ENCODE peak calls at places on chromosomes 7 and 10, in four cellular contexts. G, Y, D and V are unnamed samples.

GRCh38 chr7:116180302-116180701 is 30.0 kb upstream of the TES start:
- DNase-seq in G (peak), Y (peak), D (peak), V (peak)

GRCh38 chr7:105649727-105650381 is 68.6 kb upstream of the EFCAB10 start:
- DNase-seq in G (peak), Y (no peak), D (no peak), V (no peak)

GRCh38 chr10:5684971-5685763 is 529 bp downstream of the TASOR2 start:
- DNase-seq in G (peak), Y (peak), D (peak), V (peak)

GRCh38 chr10:3119796-3120459 is 52.6 kb downstream of the PFKP start:
- DNase-seq in G (peak), Y (no peak), D (peak), V (peak)

GRCh38 chr10:49272251-49273081 is 26.5 kb upstream of the C10orf71 start:
- DNase-seq in G (peak), Y (no peak), D (no peak), V (no peak)

GRCh38 chr7:139131622-139132021 is 22.1 kb upstream of the ZC3HAV1 start:
- DNase-seq in G (no peak), Y (no peak), D (no peak), V (no peak)

GRCh38 chr7:123798527-123799188 is 46.3 kb upstream of the HYAL4 start:
- DNase-seq in G (no peak), Y (no peak), D (no peak), V (no peak)

GRCh38 chr10:97676770-97677581 is 10.1 kb downstream of the AVPI1 start:
- DNase-seq in G (peak), Y (peak), D (peak), V (peak)

GRCh38 chr7:80640841-80641240 is 2.4 kb downstream of the CD36 start:
- DNase-seq in G (peak), Y (no peak), D (no peak), V (no peak)

GRCh38 chr10:60390224-60390626 is 550 bp upstream of the ANK3 start:
- DNase-seq in G (peak), Y (no peak), D (no peak), V (no peak)

GRCh38 chr10:21281765-21282484 is 243.6 kb downstream of the SKIDA1 start:
- DNase-seq in G (no peak), Y (no peak), D (no peak), V (no peak)

GRCh38 chr7:1965579-1966294 is 267.0 kb downstream of the MAD1L1 start:
- DNase-seq in G (no peak), Y (no peak), D (no peak), V (no peak)

GRCh38 chr10:97789770-97790397 is 18.1 kb upstream of the SFRP5 start:
- DNase-seq in G (no peak), Y (no peak), D (no peak), V (no peak)

GRCh38 chr7:29871787-29872398 is 65.6 kb downstream of the WIPF3 start:
- DNase-seq in G (peak), Y (no peak), D (no peak), V (no peak)

GRCh38 chr7:156764016-156764669 is 123.6 kb downstream of the RNF32 start:
- DNase-seq in G (peak), Y (peak), D (peak), V (peak)

GRCh38 chr7:2444476-2444875 is 31.7 kb downstream of the GRIFIN start:
- DNase-seq in G (peak), Y (no peak), D (no peak), V (no peak)

GRCh38 chr10:79488303-79488702 is 24.0 kb upstream of the EIF5AL1 start:
- DNase-seq in G (peak), Y (no peak), D (peak), V (no peak)

GRCh38 chr7:102271158-102271798 is 15.4 kb upstream of the SH2B2 start:
- DNase-seq in G (no peak), Y (no peak), D (no peak), V (no peak)

GRCh38 chr10:31836569-31837406 is 91.8 kb downstream of the ARHGAP12 start:
- DNase-seq in G (peak), Y (peak), D (peak), V (peak)

GRCh38 chr10:133481086-133481643 is 27.4 kb downstream of the SCART1 start:
- DNase-seq in G (no peak), Y (no peak), D (no peak), V (peak)

GRCh38 chr7:156496491-156497264 is 143.9 kb upstream of the RNF32 start:
- DNase-seq in G (no peak), Y (peak), D (no peak), V (no peak)

GRCh38 chr10:22685926-22686325 is 28.5 kb downstream of the PIP4K2A start:
- DNase-seq in G (no peak), Y (no peak), D (no peak), V (no peak)

GRCh38 chr10:132062641-132063390 is 2.9 kb upstream of the JAKMIP3 start:
- DNase-seq in G (no peak), Y (no peak), D (no peak), V (no peak)

GRCh38 chr7:124764071-124764846 is 1.3 kb downstream of the GPR37 start:
- DNase-seq in G (peak), Y (no peak), D (no peak), V (no peak)

GRCh38 chr10:126242352-126243260 is 145.7 kb downstream of the ADAM12 start:
- DNase-seq in G (peak), Y (no peak), D (no peak), V (no peak)

GRCh38 chr10:76649271-76649670 is 988.3 kb downstream of the KCNMA1 start:
- DNase-seq in G (no peak), Y (no peak), D (no peak), V (no peak)

GRCh38 chr10:105952153-105952552 is 1212.4 kb downstream of the SORCS1 start:
- DNase-seq in G (peak), Y (no peak), D (no peak), V (no peak)

GRCh38 chr7:140990193-140990962 is 24.4 kb downstream of the MRPS33 start:
- DNase-seq in G (no peak), Y (no peak), D (no peak), V (no peak)

GRCh38 chr10:50635286-50635685 is 11.5 kb upstream of the SGMS1 start:
- DNase-seq in G (peak), Y (no peak), D (no peak), V (no peak)

GRCh38 chr7:31432831-31433340 is 81.0 kb upstream of the ITPRID1 start:
- DNase-seq in G (no peak), Y (no peak), D (no peak), V (no peak)

GRCh38 chr7:90708841-90709317 is 112.8 kb downstream of the CDK14 start:
- DNase-seq in G (no peak), Y (peak), D (no peak), V (peak)

GRCh38 chr10:18094793-18095192 is 45.4 kb upstream of the CACNB2 start:
- DNase-seq in G (no peak), Y (no peak), D (no peak), V (no peak)

GRCh38 chr7:102463841-102464576 is 654 bp downstream of the ALKBH4 start:
- DNase-seq in G (no peak), Y (no peak), D (no peak), V (no peak)

GRCh38 chr10:100970076-100970913 is 991 bp downstream of the SEMA4G start:
- DNase-seq in G (no peak), Y (peak), D (peak), V (peak)

GRCh38 chr10:79153753-79154152 is 85.0 kb downstream of the ZMIZ1 start:
- DNase-seq in G (no peak), Y (no peak), D (no peak), V (no peak)

GRCh38 chr10:132462463-132463332 is 65.7 kb downstream of the PWWP2B start:
- DNase-seq in G (no peak), Y (no peak), D (no peak), V (no peak)

GRCh38 chr7:69088185-69088584 is 510.1 kb upstream of the AUTS2 start:
- DNase-seq in G (no peak), Y (no peak), D (no peak), V (no peak)

GRCh38 chr10:82397859-82398258 is 522.9 kb downstream of the NRG3 start:
- DNase-seq in G (no peak), Y (no peak), D (no peak), V (no peak)

GRCh38 chr10:110498982-110499795 is 1.5 kb downstream of the DUSP5 start:
- DNase-seq in G (peak), Y (peak), D (no peak), V (no peak)

GRCh38 chr7:79386688-79387422 is 66.6 kb downstream of the MAGI2 start:
- DNase-seq in G (peak), Y (no peak), D (no peak), V (no peak)

GRCh38 chr7:87933605-87933952 is 472 bp upstream of the ADAM22 start:
- DNase-seq in G (no peak), Y (no peak), D (no peak), V (no peak)

GRCh38 chr7:87933953-87934698 is at the start of gene ADAM22:
- DNase-seq in G (peak), Y (peak), D (peak), V (peak)

GRCh38 chr7:87934699-87935372 is 785 bp downstream of the ADAM22 start:
- DNase-seq in G (no peak), Y (no peak), D (no peak), V (peak)

GRCh38 chr7:87941138-87941537 is 7.1 kb downstream of the ADAM22 start:
- DNase-seq in G (no peak), Y (no peak), D (no peak), V (no peak)

GRCh38 chr7:87935373-87935706 is 1.3 kb downstream of the ADAM22 start:
- DNase-seq in G (no peak), Y (no peak), D (no peak), V (no peak)
- TF ChIP-seq BHLHE40 in G (no peak), Y (no peak), D (no peak), V (no peak)

GRCh38 chr10:121947931-121948330 is 20.1 kb upstream of the ATE1 start:
- DNase-seq in G (no peak), Y (no peak), D (no peak), V (no peak)

GRCh38 chr10:121941532-121941931 is 13.7 kb upstream of the ATE1 start:
- DNase-seq in G (no peak), Y (no peak), D (no peak), V (no peak)

DNA sequence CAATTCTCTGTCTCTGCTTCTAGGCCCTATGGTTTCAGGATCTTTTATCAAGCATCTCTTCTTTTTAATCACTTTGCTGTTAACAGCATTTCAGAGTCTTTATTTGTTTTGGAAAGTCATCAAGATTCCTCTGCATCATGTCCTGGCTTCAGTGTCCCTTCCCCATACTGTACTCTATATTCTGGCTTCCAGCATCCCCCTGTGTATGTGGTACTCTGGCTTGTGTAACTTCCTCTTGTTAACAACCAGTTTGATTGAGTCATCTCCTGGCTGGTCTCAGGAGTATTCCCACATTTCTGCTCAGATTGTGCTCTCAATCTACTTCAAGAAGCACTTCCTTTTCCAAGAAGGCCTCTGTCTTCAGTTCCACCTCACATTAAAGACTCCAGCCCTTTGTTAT is 14.9 kb upstream of the ATE1 start:
- DNase-seq in G (peak), Y (no peak), D (no peak), V (no peak)
- TF ChIP-seq BHLHE40 in G (no peak), Y (no peak), D (no peak), V (no peak)

GRCh38 chr10:72072046-72072445 is 16.3 kb downstream of the SPOCK2 start:
- DNase-seq in G (no peak), Y (no peak), D (no peak), V (no peak)
- TF ChIP-seq BHLHE40 in G (no peak), Y (no peak), D (no peak), V (no peak)

GRCh38 chr10:67629461-67629971 is 66.5 kb downstream of the CTNNA3 start:
- DNase-seq in G (peak), Y (no peak), D (no peak), V (peak)
- TF ChIP-seq BHLHE40 in G (no peak), Y (no peak), D (no peak), V (no peak)

DNA sequence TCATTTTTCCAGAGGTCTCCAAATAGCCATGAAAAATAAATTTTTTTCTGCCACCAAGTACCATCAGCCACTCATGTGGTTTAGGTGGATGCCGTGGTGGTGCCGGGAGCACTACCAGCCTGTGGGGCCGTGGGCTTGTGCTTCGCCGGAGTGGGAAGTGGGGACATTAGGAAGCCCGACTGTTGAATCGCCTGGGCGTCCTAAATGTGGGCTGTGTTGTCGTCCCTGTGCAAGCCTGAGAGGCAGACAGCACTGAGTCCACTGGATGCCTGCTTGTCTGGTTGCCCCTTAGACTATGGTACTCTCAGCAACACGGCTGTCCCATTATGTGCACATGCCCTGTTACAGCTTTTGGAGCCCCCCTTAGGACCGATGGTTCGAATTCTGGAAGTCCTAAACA is 59.9 kb downstream of the MGMT start:
- DNase-seq in G (no peak), Y (no peak), D (no peak), V (no peak)
- TF ChIP-seq BHLHE40 in G (no peak), Y (no peak), D (no peak), V (no peak)

GRCh38 chr7:158495780-158496179 is 91.8 kb downstream of the PTPRN2 start:
- DNase-seq in G (no peak), Y (peak), D (peak), V (peak)
- TF ChIP-seq BHLHE40 in G (no peak), Y (no peak), D (no peak), V (no peak)

GRCh38 chr10:91090761-91091529 is 129.5 kb upstream of the PCGF5 start:
- DNase-seq in G (no peak), Y (peak), D (no peak), V (no peak)

GRCh38 chr10:91091780-91092179 is 128.7 kb upstream of the PCGF5 start:
- DNase-seq in G (no peak), Y (no peak), D (no peak), V (no peak)

DNA sequence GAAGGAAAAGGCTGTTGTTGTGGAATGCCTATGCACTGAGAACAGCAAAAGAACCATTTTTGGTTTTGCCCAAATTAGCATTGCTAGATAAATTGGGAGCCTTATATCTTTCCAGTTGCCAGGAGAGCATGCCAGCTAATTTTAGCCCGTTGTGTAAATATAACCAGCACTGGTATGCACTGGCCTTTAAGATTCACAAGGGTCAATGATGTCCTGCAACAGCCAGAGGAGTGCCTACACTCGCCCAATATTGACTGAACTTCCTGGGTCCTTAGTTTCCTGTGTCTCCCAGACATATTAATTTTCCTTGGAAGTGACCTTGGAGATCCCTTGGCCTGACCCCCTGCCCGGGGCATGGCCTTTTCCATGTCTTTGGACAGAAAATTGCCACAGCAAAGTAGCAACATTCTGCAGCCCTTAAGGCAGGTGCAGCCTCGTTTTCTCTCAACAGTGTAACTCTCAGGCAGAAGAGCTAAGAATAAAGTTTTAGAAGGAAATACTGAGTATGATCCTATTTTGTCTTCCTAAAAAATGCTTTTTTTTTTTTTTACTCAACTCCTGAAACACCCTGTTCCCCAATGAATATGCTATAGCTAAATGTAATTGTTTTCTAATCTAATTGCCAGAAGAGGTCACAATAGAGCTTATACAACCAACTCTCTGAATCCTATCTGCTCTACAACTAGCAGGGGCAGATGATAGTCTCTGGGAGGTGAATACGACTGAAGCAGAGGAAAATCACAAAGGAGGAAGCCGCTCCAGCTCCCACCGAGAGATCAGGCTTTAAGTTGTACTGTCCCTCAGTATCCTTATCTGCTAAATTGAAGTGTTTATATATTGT is 131.9 kb upstream of the PCGF5 start:
- DNase-seq in G (peak), Y (peak), D (peak), V (no peak)
- TF ChIP-seq BHLHE40 in G (no peak), Y (no peak), D (no peak), V (no peak)

GRCh38 chr10:116826803-116827202 is 22.5 kb upstream of the ENO4 start:
- DNase-seq in G (peak), Y (no peak), D (no peak), V (no peak)
- TF ChIP-seq BHLHE40 in G (no peak), Y (no peak), D (no peak), V (no peak)

DNA sequence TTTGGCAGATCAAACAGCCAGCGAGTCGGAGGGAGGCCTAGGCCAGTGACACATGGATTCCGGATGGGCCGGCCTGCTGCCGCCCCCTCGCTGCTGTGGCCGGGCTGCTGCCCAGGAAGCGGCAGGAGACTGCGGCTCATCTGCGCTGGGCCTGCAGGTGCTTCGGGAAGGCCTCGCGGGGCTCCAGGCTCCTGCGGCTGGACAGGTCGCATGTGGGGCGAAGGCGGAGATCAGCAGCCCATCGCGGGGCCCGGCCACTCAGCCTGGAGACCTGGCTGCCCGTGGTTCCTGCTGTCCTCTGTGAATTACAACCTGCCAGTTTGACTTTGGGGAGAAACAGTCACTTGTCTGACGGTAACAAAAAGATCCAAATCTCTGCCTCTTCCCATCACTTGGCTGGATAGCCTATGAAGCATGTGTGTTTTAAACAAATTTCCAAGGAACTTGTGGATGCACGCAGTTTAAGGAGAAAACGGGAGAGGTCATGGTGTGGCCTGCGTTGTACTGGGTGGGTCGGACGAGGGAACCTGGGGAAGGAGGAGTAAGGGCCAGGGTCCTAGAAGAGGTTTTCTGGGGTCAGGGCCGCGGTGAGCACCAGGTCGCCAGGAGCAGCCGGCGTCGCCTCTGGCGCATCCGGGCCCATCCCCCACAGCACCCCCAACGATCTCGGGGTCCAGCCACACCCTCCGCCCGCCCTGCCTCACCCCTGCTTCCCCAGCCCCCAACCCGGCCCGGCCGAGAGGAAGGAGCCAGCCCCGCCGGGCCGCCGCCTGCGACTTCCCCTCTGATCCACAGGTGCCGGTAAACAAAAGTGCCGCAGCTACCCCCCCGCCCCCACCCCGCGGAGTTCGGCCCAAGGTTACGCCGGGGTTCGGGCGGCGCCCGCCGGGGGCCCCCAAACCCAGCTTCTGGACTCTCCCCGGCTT is 1.6 kb downstream of the SPOCK2 start:
- DNase-seq in G (peak), Y (peak), D (no peak), V (no peak)
- TF ChIP-seq BHLHE40 in G (no peak), Y (no peak), D (no peak), V (no peak)

DNA sequence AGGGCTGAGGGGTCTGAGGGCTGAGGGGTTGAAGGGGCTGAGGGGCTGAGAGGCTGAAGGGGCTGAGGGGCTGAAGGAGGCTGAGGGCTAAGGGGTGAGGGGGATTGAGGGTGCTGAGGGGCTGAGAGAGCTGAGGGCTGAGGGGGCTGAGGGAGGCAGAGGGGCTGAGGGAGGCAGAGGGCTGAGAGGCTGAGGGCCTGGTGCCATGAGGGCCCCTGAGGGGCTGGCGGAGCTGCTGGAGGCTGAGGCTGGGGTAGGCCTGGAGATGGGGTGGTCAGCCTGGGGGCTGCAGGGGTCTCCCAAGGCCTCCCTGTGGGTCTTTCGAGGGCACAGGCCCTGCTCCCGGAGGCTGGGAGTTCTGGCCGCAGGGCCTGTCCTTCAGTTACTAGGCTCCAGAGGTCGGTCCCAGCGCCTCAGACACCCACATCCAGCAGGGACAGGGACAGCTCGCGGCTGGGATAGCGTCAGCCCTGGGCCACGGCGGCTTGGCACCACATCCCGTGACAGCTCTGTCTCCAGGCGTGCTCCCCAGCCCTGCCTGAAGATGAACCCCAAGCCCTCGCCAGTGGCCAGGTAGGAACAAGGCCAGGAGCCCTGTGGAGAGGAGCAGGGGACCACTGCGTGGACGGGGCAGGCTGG is 16.9 kb downstream of the MYO1G start:
- DNase-seq in G (no peak), Y (no peak), D (no peak), V (no peak)
- TF ChIP-seq BHLHE40 in G (no peak), Y (no peak), D (no peak), V (no peak)